ENCODE peak calls at places on chromosomes 2 and 18, in eight cellular contexts. R is tibial nerve, T is upper lobe of left lung, H is HCT116, B is gastrocnemius medialis, M is stomach, E is IMR-90, Z is endothelial cell of umbilical vein. V is an unnamed sample. For H3K27me3, the result is how much of the 10 kb centered on the place peaks cover.

GRCh38 chr2:30366199-30366691 is 80.8 kb upstream of the LCLAT1 start:
- DNase-seq in R (no peak), T (no peak), H (no peak), B (no peak), M (no peak), E (peak), Z (no peak), V (no peak)

GRCh38 chr18:54119524-54120019 is 104.9 kb downstream of the MBD2 start:
- DNase-seq in R (no peak), T (no peak), H (peak), B (no peak), M (no peak), E (peak), Z (peak), V (no peak)

GRCh38 chr2:184363213-184363612 is 235.1 kb upstream of the ZNF804A start:
- DNase-seq in R (no peak), T (no peak), H (peak), B (no peak), M (no peak), E (no peak), Z (no peak), V (no peak)

GRCh38 chr18:6414723-6415362 is at the start of gene L3MBTL4:
- DNase-seq in R (no peak), T (peak), H (no peak), B (no peak), M (peak), E (no peak), Z (no peak), V (peak)

GRCh38 chr2:177064417-177064816 is 148.2 kb upstream of the HNRNPA3 start:
- DNase-seq in R (no peak), T (no peak), H (no peak), B (no peak), M (no peak), E (no peak), Z (no peak), V (no peak)

GRCh38 chr2:97998431-97998830 is 2.7 kb upstream of the TMEM131 start:
- DNase-seq in R (no peak), T (no peak), H (no peak), B (no peak), M (no peak), E (no peak), Z (no peak), V (no peak)

GRCh38 chr2:241769819-241770184 is 6.8 kb upstream of the GAL3ST2 start:
- DNase-seq in R (no peak), T (no peak), H (no peak), B (no peak), M (no peak), E (no peak), Z (no peak), V (no peak)

GRCh38 chr2:70962211-70962884 is 16.1 kb upstream of the ANKRD53 start:
- DNase-seq in R (no peak), T (peak), H (no peak), B (no peak), M (no peak), E (no peak), Z (no peak), V (peak)

GRCh38 chr2:241794250-241794823 is 14.7 kb upstream of the NEU4 start:
- DNase-seq in R (peak), T (peak), H (no peak), B (no peak), M (no peak), E (no peak), Z (no peak), V (no peak)

GRCh38 chr2:38997784-38998183 is 108.1 kb downstream of the ARHGEF33 start:
- DNase-seq in R (no peak), T (no peak), H (no peak), B (no peak), M (no peak), E (peak), Z (peak), V (no peak)

GRCh38 chr18:21369146-21369545 is 127.1 kb downstream of the GREB1L start:
- DNase-seq in R (no peak), T (no peak), H (no peak), B (no peak), M (no peak), E (no peak), Z (no peak), V (no peak)

GRCh38 chr18:73669299-73669698 is 478.3 kb downstream of the FBXO15 start:
- DNase-seq in R (no peak), T (no peak), H (no peak), B (no peak), M (no peak), E (peak), Z (no peak), V (no peak)

GRCh38 chr2:86788881-86789686 is 1.6 kb downstream of the CD8A start:
- DNase-seq in R (no peak), T (peak), H (no peak), B (no peak), M (no peak), E (no peak), Z (no peak), V (no peak)

GRCh38 chr2:27182346-27182745 is 29.5 kb upstream of the ATRAID start:
- DNase-seq in R (no peak), T (no peak), H (no peak), B (no peak), M (no peak), E (peak), Z (no peak), V (no peak)

GRCh38 chr18:46338761-46339160 is 234.6 kb downstream of the HAUS1 start:
- DNase-seq in R (no peak), T (no peak), H (no peak), B (no peak), M (no peak), E (no peak), Z (no peak), V (no peak)

GRCh38 chr2:135960598-135961551 is 24.6 kb downstream of the DARS1 start:
- DNase-seq in R (no peak), T (no peak), H (no peak), B (no peak), M (no peak), E (peak), Z (peak), V (no peak)

GRCh38 chr2:230861564-230862255 is 3.0 kb upstream of the ITM2C start:
- DNase-seq in R (no peak), T (no peak), H (no peak), B (no peak), M (no peak), E (no peak), Z (no peak), V (no peak)

GRCh38 chr2:96336104-96336775 is 674 bp downstream of the NCAPH start:
- DNase-seq in R (no peak), T (no peak), H (no peak), B (no peak), M (no peak), E (no peak), Z (no peak), V (no peak)

GRCh38 chr2:239892480-239893235 is 132.5 kb downstream of the NDUFA10 start:
- DNase-seq in R (no peak), T (no peak), H (no peak), B (no peak), M (peak), E (no peak), Z (no peak), V (peak)

GRCh38 chr2:139386401-139386800 is 606.2 kb upstream of the NXPH2 start:
- DNase-seq in R (no peak), T (no peak), H (no peak), B (no peak), M (no peak), E (no peak), Z (no peak), V (no peak)

GRCh38 chr2:177888581-177888980 is 184.0 kb downstream of the PDE11A start:
- DNase-seq in R (no peak), T (no peak), H (no peak), B (peak), M (no peak), E (no peak), Z (no peak), V (no peak)

GRCh38 chr2:200740907-200741306 is 70.8 kb upstream of the BZW1 start:
- DNase-seq in R (no peak), T (no peak), H (no peak), B (no peak), M (no peak), E (no peak), Z (no peak), V (no peak)

GRCh38 chr2:27489118-27489497 is 435 bp downstream of the IFT172 start:
- DNase-seq in R (no peak), T (no peak), H (peak), B (no peak), M (no peak), E (peak), Z (peak), V (no peak)

GRCh38 chr2:219419331-219420197 is 1.4 kb downstream of the DES start:
- DNase-seq in R (no peak), T (no peak), H (no peak), B (peak), M (no peak), E (no peak), Z (no peak), V (no peak)

GRCh38 chr18:43587538-43588153 is 310.4 kb upstream of the SYT4 start:
- DNase-seq in R (no peak), T (no peak), H (no peak), B (no peak), M (no peak), E (peak), Z (peak), V (no peak)

GRCh38 chr2:226905718-226906438 is 70.0 kb downstream of the RHBDD1 start:
- DNase-seq in R (no peak), T (no peak), H (no peak), B (no peak), M (no peak), E (no peak), Z (no peak), V (no peak)

GRCh38 chr2:140988597-140988996 is 1142.2 kb downstream of the LRP1B start:
- DNase-seq in R (no peak), T (no peak), H (no peak), B (no peak), M (no peak), E (peak), Z (peak), V (no peak)

GRCh38 chr2:207184348-207184747 is 18.6 kb upstream of the KLF7 start:
- DNase-seq in R (no peak), T (no peak), H (no peak), B (no peak), M (no peak), E (peak), Z (no peak), V (no peak)

GRCh38 chr2:196291418-196291817 is 120.0 kb upstream of the STK17B start:
- DNase-seq in R (no peak), T (no peak), H (no peak), B (no peak), M (no peak), E (no peak), Z (no peak), V (no peak)

GRCh38 chr2:6814312-6814711 is 51.4 kb downstream of the CMPK2 start:
- DNase-seq in R (no peak), T (no peak), H (no peak), B (no peak), M (no peak), E (no peak), Z (no peak), V (no peak)

DNA sequence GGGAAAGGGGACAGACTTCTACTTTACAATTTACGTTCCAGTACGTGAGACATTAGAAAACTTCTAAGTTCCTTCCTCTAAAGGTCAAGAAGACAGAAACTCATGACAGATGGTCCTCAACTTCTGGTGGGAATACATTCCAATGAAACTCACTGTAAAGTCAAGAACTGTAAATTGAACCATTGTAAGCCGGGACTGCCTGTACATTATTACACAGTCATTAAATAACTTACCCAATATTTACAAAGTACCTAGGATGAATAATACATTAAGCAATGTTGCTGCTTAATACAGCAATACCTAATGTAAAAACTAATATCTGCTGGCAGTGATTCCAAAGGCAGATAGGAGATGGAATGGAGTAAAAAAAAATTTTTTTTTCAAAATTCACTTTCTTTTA is 51.9 kb downstream of the CDH2 start:
- DNase-seq in R (no peak), T (no peak), H (no peak), B (no peak), M (no peak), E (no peak), Z (no peak), V (no peak)
- TF ChIP-seq POLR2A in R (no peak), T (no peak), H (no peak), B (no peak), M (no peak), E (no peak), Z (no peak), V (no peak)

GRCh38 chr18:2846241-2846637 is 567 bp upstream of the EMILIN2 start:
- DNase-seq in R (no peak), T (no peak), H (no peak), B (no peak), M (no peak), E (peak), Z (peak), V (no peak)
- H3K27me3 ChIP-seq in R (under half), T (under half), H (under half), B (under half), M (under half), E (half or more), Z (under half), V (under half)

GRCh38 chr2:8679827-8680731 is 1.8 kb upstream of the ID2 start:
- DNase-seq in R (no peak), T (no peak), H (peak), B (no peak), M (peak), E (peak), Z (peak), V (peak)
- TF ChIP-seq POLR2A in R (no peak), T (no peak), H (peak), B (no peak), M (no peak), E (peak), Z (no peak), V (peak)

DNA sequence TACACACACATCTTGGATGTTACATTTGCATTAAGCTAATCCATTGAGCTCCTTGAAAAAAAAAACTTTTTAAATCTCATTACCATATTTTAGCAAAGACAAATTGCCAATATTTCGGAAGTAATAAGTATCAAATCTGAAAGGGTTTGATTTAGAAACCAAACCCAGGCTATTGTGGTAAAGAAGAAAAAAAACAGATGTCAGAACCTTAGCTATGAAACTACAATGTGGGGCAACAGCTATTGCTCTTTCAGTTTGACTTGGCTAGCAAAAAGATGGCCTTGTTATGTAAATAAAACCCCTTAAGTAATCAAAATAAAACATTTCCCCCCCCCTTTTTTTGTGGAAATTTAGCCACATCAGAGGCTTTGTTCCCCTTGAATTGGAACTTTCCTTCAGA is 41.2 kb upstream of the REG3A start:
- DNase-seq in R (no peak), T (no peak), H (no peak), B (no peak), M (no peak), E (no peak), Z (no peak), V (no peak)
- H3K27me3 ChIP-seq in R (under half), T (under half), H (under half), B (under half), M (under half), E (under half), Z (under half), V (under half)

GRCh38 chr2:217920879-217921603 is 81.8 kb downstream of the TNS1 start:
- DNase-seq in R (no peak), T (no peak), H (no peak), B (peak), M (no peak), E (peak), Z (no peak), V (peak)
- TF ChIP-seq POLR2A in R (no peak), T (no peak), H (no peak), B (peak), M (no peak), E (no peak), Z (no peak), V (peak)

GRCh38 chr18:57210711-57211411 is 64.0 kb downstream of the BOD1L2 start:
- DNase-seq in R (no peak), T (no peak), H (no peak), B (no peak), M (no peak), E (no peak), Z (no peak), V (no peak)
- H3K27me3 ChIP-seq in R (under half), T (under half), H (under half), B (under half), M (under half), E (under half), Z (under half), V (under half)

DNA sequence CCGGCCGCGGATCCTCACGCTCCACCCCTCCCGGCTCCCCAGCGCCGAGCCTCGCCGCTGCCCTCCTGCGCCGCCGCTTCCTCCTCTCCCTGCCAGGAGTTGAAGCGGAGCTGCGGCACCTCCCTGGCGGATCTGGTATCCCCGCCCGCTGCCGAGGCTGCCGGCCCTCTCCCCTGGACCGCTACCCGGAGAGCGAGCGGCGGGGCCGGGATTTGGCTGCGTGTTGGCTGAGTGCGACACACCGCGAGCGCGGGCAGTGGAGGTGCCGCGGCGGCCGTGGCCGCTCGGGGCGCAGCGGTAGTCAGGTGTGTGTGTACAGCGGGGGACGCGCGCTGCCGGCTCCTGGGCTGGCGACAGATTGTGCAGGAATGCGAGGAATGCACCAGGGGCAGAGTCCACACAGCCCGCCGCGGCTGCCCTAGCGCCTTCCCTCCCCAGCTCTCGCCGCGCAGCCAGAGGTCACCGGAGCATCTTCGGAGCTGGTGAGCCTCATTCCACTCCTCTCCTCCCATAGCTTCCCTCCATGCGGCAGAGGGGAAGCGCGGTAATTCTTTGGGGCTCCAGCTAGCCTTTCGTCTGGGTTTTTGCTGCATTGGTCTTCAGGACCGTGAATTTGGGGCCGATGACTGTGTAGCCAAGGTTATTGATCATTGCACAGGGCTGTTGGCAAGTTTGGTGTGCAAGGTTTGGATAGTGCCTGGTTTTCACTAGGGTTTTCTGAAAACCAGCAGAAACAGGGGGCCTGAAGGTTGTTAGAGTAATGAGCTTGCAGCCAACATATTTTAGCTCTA is 1.3 kb downstream of the PKP4 start:
- DNase-seq in R (peak), T (peak), H (no peak), B (no peak), M (peak), E (peak), Z (peak), V (peak)
- TF ChIP-seq POLR2A in R (no peak), T (peak), H (no peak), B (no peak), M (no peak), E (no peak), Z (no peak), V (peak)

V was measured in right lobe of liver.